ENCODE peak calls at places on chromosomes 13 and 19, in ten cellular contexts. U is cardiac fibroblast, X is adrenal gland, J is mammary epithelial cell, F is endodermal cell, T is B cell, S is GM23338, E is nephron progenitor cell, L is spleen, N is IMR-90. G is an unnamed sample.
A peak's percentile ranks its signal among the peaks of the same experiment; 100 is the strongest.

GRCh38 chr19:11513946-11514345 is 8.3 kb upstream of the ZNF653 start:
- DNase-seq in U (no peak), X (no peak), J (no peak), F (peak; percentile 53), T (peak; percentile 17), S (no peak), E (no peak), L (no peak), N (no peak), G (no peak)

GRCh38 chr19:44891016-44891882 is at the start of gene TOMM40:
- DNase-seq in U (no peak), X (peak; percentile 35), J (no peak), F (peak; percentile 72), T (peak; percentile 99), S (peak; percentile 81), E (peak; percentile 100), L (peak; percentile 98), N (peak; percentile 100), G (peak; percentile 99)

GRCh38 chr13:59024434-59024833 is 1139.3 kb downstream of the DIAPH3 start:
- DNase-seq in U (no peak), X (no peak), J (no peak), F (no peak), T (no peak), S (no peak), E (no peak), L (no peak), N (no peak), G (no peak)

GRCh38 chr19:50328257-50329145 is 676 bp downstream of the KCNC3 start:
- DNase-seq in U (peak; percentile 2), X (no peak), J (no peak), F (peak; percentile 72), T (peak; percentile 71), S (peak; percentile 64), E (peak; percentile 53), L (peak; percentile 86), N (no peak), G (no peak)

GRCh38 chr19:3506384-3507340 is 551 bp downstream of the FZR1 start:
- DNase-seq in U (no peak), X (peak; percentile 41), J (peak; percentile 40), F (peak; percentile 66), T (peak; percentile 75), S (peak; percentile 52), E (peak; percentile 46), L (no peak), N (no peak), G (no peak)

GRCh38 chr19:13146763-13147563 is 3.2 kb downstream of the STX10 start:
- DNase-seq in U (peak; percentile 57), X (no peak), J (no peak), F (no peak), T (no peak), S (no peak), E (no peak), L (peak; percentile 86), N (no peak), G (no peak)

GRCh38 chr19:53868091-53868891 is 608 bp downstream of the MYADM start:
- DNase-seq in U (peak; percentile 78), X (peak; percentile 34), J (peak; percentile 37), F (peak; percentile 81), T (peak; percentile 56), S (peak; percentile 75), E (peak; percentile 55), L (peak; percentile 91), N (peak; percentile 42), G (no peak)

GRCh38 chr19:1119475-1120217 is 15.9 kb downstream of the GPX4 start:
- DNase-seq in U (no peak), X (no peak), J (no peak), F (no peak), T (no peak), S (no peak), E (no peak), L (peak; percentile 76), N (no peak), G (no peak)

GRCh38 chr19:47601180-47601904 is 7.6 kb upstream of the BICRA start:
- DNase-seq in U (no peak), X (no peak), J (no peak), F (peak; percentile 56), T (no peak), S (no peak), E (no peak), L (no peak), N (no peak), G (no peak)

GRCh38 chr19:18122860-18123795 is 25.6 kb downstream of the MAST3 start:
- DNase-seq in U (no peak), X (no peak), J (no peak), F (no peak), T (no peak), S (no peak), E (peak; percentile 29), L (no peak), N (no peak), G (no peak)

GRCh38 chr19:29531458-29532025 is 5.7 kb downstream of the VSTM2B start:
- DNase-seq in U (no peak), X (no peak), J (no peak), F (peak; percentile 35), T (no peak), S (no peak), E (no peak), L (peak; percentile 33), N (no peak), G (no peak)

GRCh38 chr13:70905035-70905434 is 796.8 kb upstream of the KLHL1 start:
- DNase-seq in U (peak; percentile 51), X (no peak), J (no peak), F (no peak), T (no peak), S (no peak), E (no peak), L (no peak), N (no peak), G (no peak)

GRCh38 chr13:95295026-95295425 is 6.2 kb downstream of the ABCC4 start:
- DNase-seq in U (no peak), X (no peak), J (no peak), F (no peak), T (no peak), S (no peak), E (no peak), L (no peak), N (no peak), G (no peak)

GRCh38 chr19:19774354-19775033 is 41.6 kb upstream of the ZNF14 start:
- DNase-seq in U (no peak), X (no peak), J (no peak), F (no peak), T (no peak), S (no peak), E (no peak), L (no peak), N (no peak), G (no peak)

GRCh38 chr13:94256671-94257070 is 222.8 kb downstream of the DCT start:
- DNase-seq in U (no peak), X (no peak), J (no peak), F (no peak), T (no peak), S (no peak), E (no peak), L (no peak), N (no peak), G (no peak)

GRCh38 chr19:41175825-41176734 is 16.9 kb upstream of the CYP2S1 start:
- DNase-seq in U (peak; percentile 68), X (peak; percentile 92), J (peak; percentile 71), F (peak; percentile 97), T (no peak), S (peak; percentile 96), E (peak; percentile 37), L (no peak), N (peak; percentile 76), G (no peak)

GRCh38 chr13:98482476-98483444 is 94.1 kb downstream of the STK24 start:
- DNase-seq in U (peak; percentile 85), X (peak; percentile 88), J (peak; percentile 67), F (peak; percentile 79), T (no peak), S (peak; percentile 46), E (no peak), L (no peak), N (peak; percentile 74), G (no peak)
- TF ChIP-seq CTCF in U (no peak), X (peak; percentile 12), J (peak; percentile 25), F (peak; percentile 69), T (no peak), S (peak; percentile 64), E (no peak), L (no peak), N (peak; percentile 18), G (peak; percentile 68)

DNA sequence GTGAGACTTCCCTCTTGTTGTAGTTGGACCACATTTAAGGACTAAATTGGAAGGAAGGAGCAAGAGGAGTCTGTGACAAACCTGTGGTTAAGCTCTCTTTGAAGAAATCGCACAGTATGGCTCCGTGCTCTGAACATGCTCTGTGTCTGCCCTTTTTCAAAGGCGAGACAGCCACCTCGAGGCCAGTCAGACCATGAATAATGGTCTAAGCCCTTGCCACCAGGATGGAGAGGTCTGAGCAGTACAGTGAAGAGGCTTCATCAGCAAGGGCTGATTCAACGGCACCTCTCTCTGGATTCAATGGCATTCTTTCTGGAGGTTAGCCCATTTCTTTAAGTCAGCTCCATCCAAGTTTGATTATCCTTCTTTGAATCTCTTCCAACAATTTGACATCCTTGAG is 30.9 kb downstream of the FAM216B start:
- DNase-seq in U (peak; percentile 13), X (no peak), J (no peak), F (no peak), T (no peak), S (no peak), E (no peak), L (no peak), N (no peak), G (no peak)
- TF ChIP-seq CTCF in U (no peak), X (no peak), J (no peak), F (no peak), T (no peak), S (peak; percentile 16), E (no peak), L (no peak), N (no peak), G (no peak)

GRCh38 chr13:114230575-114230974 is 4.1 kb upstream of the CDC16 start:
- DNase-seq in U (no peak), X (no peak), J (no peak), F (peak; percentile 41), T (no peak), S (peak; percentile 72), E (no peak), L (no peak), N (no peak), G (no peak)
- TF ChIP-seq CTCF in U (no peak), X (no peak), J (no peak), F (no peak), T (no peak), S (no peak), E (no peak), L (no peak), N (no peak), G (no peak)

GRCh38 chr13:39297023-39297422 is 258.8 kb downstream of the NHLRC3 start:
- DNase-seq in U (no peak), X (no peak), J (no peak), F (no peak), T (no peak), S (no peak), E (no peak), L (no peak), N (no peak), G (no peak)

GRCh38 chr13:39302855-39303254 is 264.6 kb downstream of the NHLRC3 start:
- DNase-seq in U (no peak), X (no peak), J (no peak), F (no peak), T (no peak), S (no peak), E (no peak), L (no peak), N (no peak), G (no peak)

GRCh38 chr13:39296193-39296592 is 257.9 kb downstream of the NHLRC3 start:
- DNase-seq in U (no peak), X (no peak), J (no peak), F (no peak), T (no peak), S (no peak), E (no peak), L (no peak), N (no peak), G (no peak)

GRCh38 chr13:39297664-39298171 is 259.5 kb downstream of the NHLRC3 start:
- DNase-seq in U (peak; percentile 19), X (no peak), J (no peak), F (no peak), T (no peak), S (no peak), E (no peak), L (no peak), N (peak; percentile 24), G (no peak)
- TF ChIP-seq CTCF in U (no peak), X (no peak), J (no peak), F (no peak), T (no peak), S (no peak), E (no peak), L (no peak), N (no peak), G (no peak)

G was measured in GM12864.